ENCODE peak calls at places on chromosomes 11 and 22, in eight cellular contexts. H, G, N, E, F, Z, I and P are unnamed samples.

GRCh38 chr11:134032501-134033091 is 36.3 kb upstream of the JAM3 start:
- DNase-seq in N (no peak), Z (no peak), F (no peak), I (no peak), E (no peak), H (no peak), G (no peak), P (no peak)

GRCh38 chr11:133082851-133083488 is 449.3 kb downstream of the OPCML start:
- DNase-seq in G (no peak), E (peak; percentile 59), N (peak; percentile 83), H (peak; percentile 48), F (peak; percentile 75), I (peak; percentile 17), Z (peak; percentile 27), P (peak; percentile 19)

GRCh38 chr22:35530700-35531099 is 9.9 kb upstream of the RASD2 start:
- DNase-seq in I (no peak), G (no peak), Z (no peak), E (no peak), F (no peak), H (no peak), N (no peak), P (no peak)

GRCh38 chr22:46084943-46085830 is 65.1 kb upstream of the PPARA start:
- DNase-seq in Z (no peak), E (no peak), G (peak; percentile 75), N (no peak), F (peak; percentile 92), H (peak; percentile 90), I (no peak), P (no peak)

GRCh38 chr11:17790453-17790852 is 55.9 kb downstream of the KCNC1 start:
- DNase-seq in N (no peak), E (no peak), Z (no peak), G (no peak), H (no peak), I (peak; percentile 92), F (no peak), P (no peak)

GRCh38 chr22:45499746-45500145 is 2.9 kb upstream of the FBLN1 start:
- DNase-seq in G (no peak), H (peak; percentile 76), Z (no peak), N (no peak), E (no peak), F (peak; percentile 71), I (no peak), P (no peak)

GRCh38 chr11:94201004-94201465 is 72.4 kb downstream of the PANX1 start:
- DNase-seq in E (no peak), H (no peak), I (peak; percentile 94), G (no peak), Z (no peak), N (no peak), F (no peak), P (no peak)

GRCh38 chr22:28341001-28341400 is 338.6 kb downstream of the TTC28 start:
- DNase-seq in F (no peak), E (no peak), Z (no peak), H (no peak), G (no peak), N (no peak), I (peak; percentile 12), P (no peak)

GRCh38 chr11:108196901-108197300 is 25.5 kb downstream of the NPAT start:
- DNase-seq in G (no peak), Z (no peak), E (no peak), N (no peak), I (no peak), F (no peak), H (no peak), P (no peak)

GRCh38 chr11:86916330-86916729 is 38.9 kb downstream of the FZD4 start:
- DNase-seq in G (no peak), F (no peak), Z (no peak), E (no peak), N (no peak), I (peak; percentile 76), H (no peak), P (peak; percentile 58)

GRCh38 chr11:69035959-69036340 is 12.8 kb upstream of the TPCN2 start:
- DNase-seq in N (no peak), H (no peak), E (no peak), F (peak; percentile 60), I (peak; percentile 61), G (no peak), Z (no peak), P (no peak)

GRCh38 chr11:118910309-118911112 is 15.2 kb downstream of the BCL9L start:
- DNase-seq in F (peak; percentile 82), I (peak; percentile 92), H (peak; percentile 77), N (peak; percentile 88), Z (no peak), E (no peak), G (peak; percentile 63), P (peak; percentile 41)

GRCh38 chr11:86011175-86011574 is 57.7 kb downstream of the PICALM start:
- DNase-seq in I (no peak), F (no peak), E (no peak), H (no peak), N (no peak), G (no peak), Z (no peak), P (no peak)

GRCh38 chr11:69253028-69253427 is 40.9 kb upstream of the MYEOV start:
- DNase-seq in Z (no peak), N (no peak), E (no peak), G (no peak), F (no peak), H (no peak), I (peak; percentile 73), P (no peak)

GRCh38 chr11:69301491-69302401 is 7.8 kb downstream of the MYEOV start:
- DNase-seq in Z (no peak), F (no peak), H (no peak), G (no peak), E (no peak), N (no peak), I (peak; percentile 91), P (no peak)

GRCh38 chr11:116461789-116462188 is 311.0 kb downstream of the BUD13 start:
- DNase-seq in I (no peak), H (no peak), N (no peak), E (no peak), G (no peak), Z (no peak), F (no peak), P (no peak)

GRCh38 chr22:31619611-31620300 is 42.3 kb downstream of the PISD start:
- DNase-seq in N (no peak), G (no peak), F (no peak), E (no peak), H (no peak), Z (no peak), I (no peak), P (no peak)

GRCh38 chr11:75525433-75526191 is at the start of gene GDPD5:
- DNase-seq in H (peak; percentile 79), Z (peak; percentile 55), N (peak; percentile 93), E (peak; percentile 72), F (peak; percentile 83), G (peak; percentile 60), I (peak; percentile 64), P (peak; percentile 88)
- H3K27ac ChIP-seq in H (peak within 1 kb of the TSS; percentile 54), Z (no peak within 1 kb of the TSS), N (no peak within 1 kb of the TSS), E (no peak within 1 kb of the TSS), F (no peak within 1 kb of the TSS), G (peak within 1 kb of the TSS; percentile 63), I (peak within 1 kb of the TSS; percentile 25), P (peak within 1 kb of the TSS; percentile 61)

GRCh38 chr22:39291501-39291900 is 27.9 kb downstream of the RPL3 start:
- DNase-seq in N (no peak), E (no peak), H (no peak), I (no peak), G (no peak), Z (no peak), F (no peak), P (no peak)
- H3K4me1 ChIP-seq in N (peaks cover 11% of the 10 kb centered on the region), E (peaks cover 7% of the 10 kb centered on the region), H (peaks cover 32% of the 10 kb centered on the region), I (peaks cover 23% of the 10 kb centered on the region), G (peaks cover 3% of the 10 kb centered on the region), Z (peaks cover 4% of the 10 kb centered on the region), F (peaks cover 17% of the 10 kb centered on the region), P (no peaks in the 10 kb centered on the region)

DNA sequence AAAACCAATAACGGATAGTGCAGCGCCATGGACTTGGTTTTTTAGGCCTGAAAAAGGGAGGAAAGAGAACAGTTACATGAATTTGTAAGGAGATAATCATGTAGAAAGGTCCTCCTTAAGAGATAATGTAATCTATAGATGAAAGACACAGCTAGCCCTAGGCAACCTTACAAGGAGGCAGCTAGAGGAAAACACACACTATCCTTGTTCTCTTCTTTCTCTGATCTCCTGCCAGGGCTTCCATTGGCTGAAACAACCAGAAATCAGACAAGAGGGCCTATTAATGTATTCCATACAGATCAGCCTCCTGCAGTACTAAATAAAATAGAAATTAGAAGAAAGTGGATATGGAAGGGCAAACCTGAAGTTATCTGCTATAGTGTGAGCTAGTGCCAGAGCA is 53.0 kb downstream of the KCNA4 start:
- DNase-seq in G (no peak), H (no peak), F (no peak), I (no peak), E (no peak), Z (no peak), N (no peak), P (no peak)
- H3K27ac ChIP-seq in G (no peak overlapping the region), H (no peak overlapping the region), F (no peak overlapping the region), I (no peak overlapping the region), E (no peak overlapping the region), Z (no peak overlapping the region), N (no peak overlapping the region), P (no peak overlapping the region)

GRCh38 chr11:72616655-72617054 is 57.6 kb downstream of the PDE2A start:
- DNase-seq in G (no peak), F (no peak), Z (no peak), I (no peak), N (no peak), E (no peak), H (no peak), P (no peak)
- H3K4me1 ChIP-seq in G (no peaks in the 10 kb centered on the region), F (peaks cover 14% of the 10 kb centered on the region), Z (no peaks in the 10 kb centered on the region), I (no peaks in the 10 kb centered on the region), N (peaks cover 6% of the 10 kb centered on the region), E (no peaks in the 10 kb centered on the region), H (peaks cover 52% of the 10 kb centered on the region), P (peaks cover 17% of the 10 kb centered on the region)

DNA sequence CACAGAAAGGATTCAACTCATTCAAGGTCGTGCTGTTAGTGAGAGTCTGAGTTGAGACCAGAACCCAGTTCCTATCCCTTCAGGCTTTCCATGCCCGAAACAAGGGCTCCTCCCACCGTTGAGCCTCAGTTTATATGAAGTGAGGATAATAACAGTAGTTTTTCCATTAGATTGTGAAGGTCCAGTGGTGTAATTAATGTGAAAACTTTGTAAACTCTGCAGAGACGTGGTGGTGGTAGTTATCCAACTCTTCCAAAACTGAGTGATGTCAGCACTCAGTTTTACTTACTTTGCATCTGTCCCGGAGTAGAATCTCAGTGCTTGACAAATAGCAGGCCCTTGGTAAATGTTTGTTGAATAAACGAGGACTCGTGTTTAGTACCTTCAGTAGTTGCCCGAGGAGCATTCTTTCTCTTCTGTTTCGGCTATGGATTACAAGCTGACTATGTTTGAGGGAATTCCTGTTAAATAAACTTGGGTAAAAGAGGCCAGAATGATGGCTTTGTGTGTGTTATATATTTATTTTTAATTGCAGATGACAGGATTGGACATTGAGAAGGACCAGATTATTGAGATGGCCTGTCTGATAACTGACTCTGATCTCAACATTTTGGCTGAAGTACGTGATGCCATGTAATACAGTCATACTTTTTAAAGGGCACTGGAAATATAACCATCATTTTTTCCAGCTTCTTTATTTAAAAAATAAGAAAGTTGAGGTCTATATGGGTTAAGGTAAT is 1.0 kb downstream of the REXO2 start:
- DNase-seq in F (no peak), I (peak; percentile 29), G (no peak), Z (no peak), E (no peak), H (no peak), N (peak; percentile 20), P (no peak)
- H3K27ac ChIP-seq in F (peak overlapping the region; percentile 86), I (peak overlapping the region; percentile 90), G (peak overlapping the region; percentile 80), Z (no peak overlapping the region), E (peak overlapping the region; percentile 40), H (peak overlapping the region; percentile 91), N (peak overlapping the region; percentile 65), P (no peak overlapping the region)

GRCh38 chr11:11251394-11251970 is 101.6 kb downstream of the CSNK2A3 start:
- DNase-seq in N (no peak), I (no peak), G (no peak), F (no peak), H (no peak), Z (no peak), E (no peak), P (no peak)
- H3K4me1 ChIP-seq in N (no peaks in the 10 kb centered on the region), I (no peaks in the 10 kb centered on the region), G (no peaks in the 10 kb centered on the region), F (no peaks in the 10 kb centered on the region), H (no peaks in the 10 kb centered on the region), Z (no peaks in the 10 kb centered on the region), E (peaks cover 34% of the 10 kb centered on the region), P (no peaks in the 10 kb centered on the region)